ENCODE peak calls at places on chromosomes 1 and 21, in seven cellular contexts. Y, B, H, I, G, C and X are unnamed samples.

GRCh38 chr1:207838156-207839082 is 72.5 kb downstream of the CD34 start:
- DNase-seq in H (no peak), Y (peak; percentile 76), B (no peak), I (no peak), C (no peak), G (no peak), X (peak; percentile 88)

GRCh38 chr1:81230983-81231728 is 569.6 kb upstream of the ADGRL2 start:
- DNase-seq in B (no peak), G (no peak), H (no peak), Y (no peak), I (no peak), C (no peak), X (no peak)

GRCh38 chr1:210236840-210237409 is 4.3 kb downstream of the SERTAD4 start:
- DNase-seq in G (no peak), Y (peak; percentile 68), C (no peak), I (peak; percentile 23), B (no peak), H (peak; percentile 92), X (peak; percentile 85)

GRCh38 chr21:43603641-43604504 is 55.4 kb downstream of the HSF2BP start:
- DNase-seq in C (no peak), Y (no peak), B (no peak), I (peak; percentile 25), G (no peak), H (peak; percentile 71), X (no peak)

GRCh38 chr1:4284976-4285375 is 369.4 kb upstream of the AJAP1 start:
- DNase-seq in I (no peak), H (no peak), C (no peak), G (peak; percentile 28), B (no peak), Y (no peak), X (no peak)

GRCh38 chr1:233883671-233884070 is 20.8 kb upstream of the SLC35F3 start:
- DNase-seq in Y (no peak), H (no peak), C (no peak), B (no peak), G (no peak), I (no peak), X (no peak)

GRCh38 chr1:235127774-235128452 is 724 bp downstream of the TOMM20 start:
- DNase-seq in G (no peak), I (peak; percentile 7), B (no peak), H (no peak), Y (no peak), C (no peak), X (no peak)

GRCh38 chr1:186985889-186986491 is 157.2 kb downstream of the PLA2G4A start:
- DNase-seq in C (no peak), Y (no peak), G (no peak), H (peak; percentile 53), I (peak; percentile 64), B (no peak), X (no peak)

GRCh38 chr1:58585166-58585565 is 8.1 kb upstream of the TACSTD2 start:
- DNase-seq in Y (no peak), G (peak; percentile 87), I (no peak), H (no peak), C (no peak), B (no peak), X (no peak)

GRCh38 chr21:22795644-22796043 is 1797.4 kb downstream of the NCAM2 start:
- DNase-seq in G (no peak), I (no peak), H (no peak), Y (no peak), C (no peak), B (no peak), X (no peak)

GRCh38 chr1:7388488-7389185 is 382.5 kb upstream of the VAMP3 start:
- DNase-seq in Y (no peak), H (peak; percentile 47), I (no peak), B (peak; percentile 8), G (peak; percentile 88), C (no peak), X (peak; percentile 76)

GRCh38 chr21:39397651-39398385 is 47.8 kb downstream of the LCA5L start:
- DNase-seq in G (no peak), C (no peak), Y (no peak), B (no peak), I (no peak), H (peak; percentile 8), X (no peak)

DNA sequence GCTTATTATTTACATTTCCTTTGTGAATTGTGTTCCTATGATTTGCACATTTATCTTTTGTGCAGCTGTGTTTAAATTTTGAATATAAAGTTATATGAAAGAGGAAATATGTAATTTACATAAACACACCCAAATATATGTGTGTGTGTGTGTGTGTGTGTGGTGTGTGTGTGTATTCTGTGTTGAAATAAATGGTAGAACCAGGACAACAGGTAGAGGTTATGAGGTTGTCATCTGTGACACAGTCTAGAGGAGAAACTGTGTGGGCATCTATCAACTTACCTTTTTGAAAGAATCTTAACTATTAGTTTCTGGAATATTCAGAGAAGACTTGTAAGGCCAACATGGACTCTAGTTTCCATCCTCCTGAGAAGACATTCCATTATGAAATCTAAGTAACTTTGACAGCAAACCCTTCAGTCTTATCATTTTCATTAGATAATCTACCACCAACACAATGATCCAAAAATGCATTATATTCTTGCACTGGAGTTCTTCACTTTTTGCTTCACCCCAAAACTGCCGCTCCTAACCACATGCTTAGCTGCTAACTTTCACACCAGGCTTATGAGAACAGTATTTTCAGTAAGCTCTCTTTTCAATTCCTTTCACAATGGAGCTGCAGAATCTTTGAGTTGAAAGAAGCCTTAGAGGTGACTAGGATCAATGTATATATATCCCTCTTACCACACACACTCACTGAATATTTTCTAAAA is 21.7 kb downstream of the PTPRC start:
- DNase-seq in G (no peak), H (no peak), B (no peak), I (no peak), C (no peak), Y (no peak), X (no peak)
- H3K27ac ChIP-seq in G (no peak overlapping the region), H (no peak overlapping the region), B (no peak overlapping the region), I (no peak overlapping the region), C (no peak overlapping the region), Y (no peak overlapping the region), X (no peak overlapping the region)

GRCh38 chr21:26070121-26070520 is 100.4 kb downstream of the APP start:
- DNase-seq in B (no peak), Y (no peak), H (no peak), C (no peak), G (no peak), I (no peak), X (no peak)
- H3K27ac ChIP-seq in B (no peak overlapping the region), Y (no peak overlapping the region), H (no peak overlapping the region), C (no peak overlapping the region), G (no peak overlapping the region), I (no peak overlapping the region), X (no peak overlapping the region)

GRCh38 chr21:27582946-27583270 is 616.0 kb upstream of the ADAMTS5 start:
- DNase-seq in Y (no peak), I (no peak), B (no peak), H (peak; percentile 39), C (no peak), G (no peak), X (no peak)

GRCh38 chr21:27578741-27579265 is 611.9 kb upstream of the ADAMTS5 start:
- DNase-seq in B (no peak), C (no peak), H (no peak), Y (no peak), G (no peak), I (no peak), X (no peak)

GRCh38 chr21:27581168-27581567 is 614.3 kb upstream of the ADAMTS5 start:
- DNase-seq in I (no peak), Y (no peak), G (no peak), B (no peak), C (no peak), H (peak; percentile 79), X (no peak)

GRCh38 chr21:27582246-27582945 is 615.5 kb upstream of the ADAMTS5 start:
- DNase-seq in C (no peak), Y (no peak), B (no peak), H (peak; percentile 44), G (no peak), I (no peak), X (no peak)

GRCh38 chr21:27580276-27580675 is 613.4 kb upstream of the ADAMTS5 start:
- DNase-seq in G (no peak), C (no peak), B (no peak), I (no peak), Y (no peak), H (peak; percentile 63), X (no peak)
- H3K27ac ChIP-seq in G (no peak overlapping the region), C (no peak overlapping the region), B (no peak overlapping the region), I (no peak overlapping the region), Y (no peak overlapping the region), H (no peak overlapping the region), X (no peak overlapping the region)

DNA sequence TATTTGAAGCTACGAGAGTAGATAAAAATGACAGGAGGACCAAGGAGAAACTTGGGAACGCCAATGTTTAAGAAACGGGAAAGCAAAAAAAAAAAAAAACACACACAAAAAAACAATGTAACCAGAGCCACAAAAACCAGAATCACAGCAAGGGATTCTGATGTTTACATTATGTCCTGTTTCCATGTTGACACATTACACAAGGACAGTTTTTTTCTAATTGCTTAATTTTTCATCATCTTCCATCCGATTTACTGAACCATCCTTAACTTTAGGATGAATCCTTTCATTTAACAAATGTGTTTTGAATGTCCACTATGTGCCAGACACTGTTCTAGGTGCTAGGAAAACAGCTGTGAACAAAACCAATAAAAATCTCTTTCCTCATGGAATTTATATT is 1.4 kb upstream of the BCL10 start:
- DNase-seq in I (no peak), B (no peak), H (no peak), G (no peak), C (no peak), Y (no peak), X (no peak)
- H3K27ac ChIP-seq in I (no peak overlapping the region), B (peak overlapping the region; percentile 98), H (no peak overlapping the region), G (peak overlapping the region; percentile 94), C (no peak overlapping the region), Y (no peak overlapping the region), X (no peak overlapping the region)

GRCh38 chr1:21569820-21570527 is 60.8 kb downstream of the ALPL start:
- DNase-seq in Y (peak; percentile 26), H (no peak), C (no peak), I (no peak), B (no peak), G (no peak), X (peak; percentile 59)

GRCh38 chr1:21568006-21568746 is 59.0 kb downstream of the ALPL start:
- DNase-seq in Y (no peak), C (no peak), H (peak; percentile 83), G (no peak), B (no peak), I (no peak), X (peak; percentile 46)

GRCh38 chr1:21565285-21565684 is 56.1 kb downstream of the ALPL start:
- DNase-seq in C (no peak), I (no peak), G (no peak), H (no peak), Y (no peak), B (no peak), X (peak; percentile 39)

GRCh38 chr1:21568809-21569385 is 59.7 kb downstream of the ALPL start:
- DNase-seq in I (no peak), C (no peak), Y (no peak), G (no peak), H (no peak), B (no peak), X (peak; percentile 45)

DNA sequence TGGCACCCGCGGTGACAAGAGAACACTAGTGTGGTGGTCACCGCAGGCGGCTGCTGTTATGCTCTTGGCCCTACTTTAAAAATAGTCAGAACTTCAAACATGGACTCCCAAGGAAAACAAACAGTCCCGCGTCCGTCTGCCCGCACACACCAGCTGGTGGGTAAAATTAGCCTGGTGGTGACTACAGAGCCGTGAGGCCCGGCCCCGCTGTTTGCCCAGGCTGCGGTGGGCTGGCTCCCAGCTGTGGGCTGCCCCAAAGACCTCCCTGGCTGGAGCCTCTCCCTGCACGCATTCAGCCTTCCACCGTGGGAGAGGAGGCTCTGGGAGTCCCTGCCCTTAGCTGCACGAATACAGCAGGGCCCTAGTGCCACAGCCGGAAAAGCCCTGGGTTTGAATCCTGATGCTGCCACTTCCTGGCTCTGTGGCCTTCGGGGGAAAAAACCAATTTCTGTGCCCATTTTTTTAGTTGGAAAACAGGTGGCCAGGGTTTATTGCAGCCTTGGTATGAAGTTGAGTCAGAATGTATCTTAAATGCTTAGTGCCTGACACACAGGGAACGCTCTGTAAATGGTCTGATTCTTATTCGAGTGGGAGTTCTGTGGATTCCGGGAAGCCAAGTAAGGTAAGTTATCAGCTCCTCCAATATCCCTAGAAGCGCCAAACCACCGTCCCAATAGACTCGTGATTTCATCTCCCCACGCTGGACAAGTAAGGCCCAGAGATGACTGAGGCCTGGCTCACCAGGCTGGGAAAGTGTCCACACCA is 58.2 kb downstream of the ALPL start:
- DNase-seq in B (no peak), H (peak; percentile 98), Y (no peak), I (no peak), C (no peak), G (no peak), X (peak; percentile 59)
- H3K27ac ChIP-seq in B (no peak overlapping the region), H (no peak overlapping the region), Y (no peak overlapping the region), I (no peak overlapping the region), C (no peak overlapping the region), G (no peak overlapping the region), X (no peak overlapping the region)